ENCODE peak calls at places on chromosomes 4 and X, in eight cellular contexts. I is stimulated activated CD8-positive, alpha-beta memory T cell treated with anti-CD3 and anti-CD28 coated beads, Interleukin-12 subunit alpha, Interleukin-12 subunit beta, amount 100 ng/mL, for 4 hours; S is cerebellum; Y is type B pancreatic cell; W is fibroblast of mammary gland; E is amniotic stem cell; V is iPS-NIHi11; Q is amniotic epithelial cell. T is an unnamed sample.

GRCh38 chr4:82201805-82202636 is 171.8 kb downstream of the HNRNPD start:
- DNase-seq in I (no peak), S (no peak), Y (no peak), W (peak; percentile 51), E (no peak), V (peak; percentile 29), Q (peak; percentile 42), T (peak; percentile 68)

GRCh38 chrX:11611965-11612364 is 53.8 kb downstream of the ARHGAP6 start:
- DNase-seq in I (no peak), S (no peak), Y (no peak), W (no peak), E (no peak), V (no peak), Q (no peak), T (no peak)

GRCh38 chr4:147975325-147975724 is 243.4 kb downstream of the ARHGAP10 start:
- DNase-seq in I (no peak), S (no peak), Y (no peak), W (peak; percentile 73), E (no peak), V (no peak), Q (peak; percentile 18), T (no peak)

GRCh38 chr4:94406668-94407437 is 44.9 kb upstream of the PDLIM5 start:
- DNase-seq in I (peak; percentile 12), S (peak; percentile 6), Y (no peak), W (peak; percentile 90), E (peak; percentile 87), V (peak; percentile 38), Q (peak; percentile 87), T (peak; percentile 95)

GRCh38 chr4:142030010-142030409 is 393.6 kb downstream of the IL15 start:
- DNase-seq in I (no peak), S (no peak), Y (no peak), W (no peak), E (no peak), V (no peak), Q (no peak), T (no peak)

GRCh38 chr4:107757860-107758476 is 37.9 kb upstream of the PAPSS1 start:
- DNase-seq in I (no peak), S (peak; percentile 55), Y (no peak), W (peak; percentile 55), E (peak; percentile 39), V (no peak), Q (no peak), T (peak; percentile 58)

GRCh38 chr4:91304292-91304691 is 999.5 kb upstream of the GRID2 start:
- DNase-seq in I (no peak), S (no peak), Y (no peak), W (no peak), E (no peak), V (no peak), Q (no peak), T (no peak)

GRCh38 chrX:97039363-97040029 is 155.8 kb downstream of the RPA4 start:
- DNase-seq in I (no peak), S (no peak), Y (no peak), W (peak; percentile 53), E (no peak), V (no peak), Q (peak; percentile 46), T (peak; percentile 79)

GRCh38 chrX:153681175-153681574 is 6.6 kb upstream of the SLC6A8 start:
- DNase-seq in I (no peak), S (no peak), Y (no peak), W (no peak), E (no peak), V (no peak), Q (no peak), T (no peak)

GRCh38 chr4:121711263-121712000 is 14.7 kb upstream of the ANXA5 start:
- DNase-seq in I (no peak), S (no peak), Y (peak; percentile 75), W (peak; percentile 95), E (peak; percentile 91), V (peak; percentile 86), Q (peak; percentile 90), T (peak; percentile 90)

GRCh38 chr4:3176625-3177229 is 72.2 kb upstream of the MSANTD1 start:
- DNase-seq in I (no peak), S (peak; percentile 33), Y (no peak), W (no peak), E (no peak), V (no peak), Q (no peak), T (no peak)

GRCh38 chr4:3500111-3500510 is 32.1 kb downstream of the LRPAP1 start:
- DNase-seq in I (no peak), S (no peak), Y (no peak), W (no peak), E (no peak), V (no peak), Q (no peak), T (no peak)

GRCh38 chr4:118756958-118757357 is 71.8 kb downstream of the METTL14 start:
- DNase-seq in I (no peak), S (no peak), Y (no peak), W (no peak), E (no peak), V (no peak), Q (no peak), T (no peak)

GRCh38 chrX:13371191-13371590 is 51.3 kb upstream of the ATXN3L start:
- DNase-seq in I (no peak), S (no peak), Y (no peak), W (no peak), E (no peak), V (no peak), Q (no peak), T (no peak)

GRCh38 chr4:147732516-147733193 is 767 bp downstream of the ARHGAP10 start:
- DNase-seq in I (no peak), S (no peak), Y (peak; percentile 76), W (peak; percentile 35), E (no peak), V (peak; percentile 72), Q (peak; percentile 34), T (peak; percentile 46)

GRCh38 chrX:653316-653715 is 22.7 kb downstream of the SHOX start:
- DNase-seq in I (no peak), S (no peak), Y (no peak), W (no peak), E (no peak), V (no peak), Q (no peak), T (no peak)

GRCh38 chrX:110276778-110277177 is 41.1 kb downstream of the AMMECR1 start:
- DNase-seq in I (no peak), S (no peak), Y (no peak), W (no peak), E (no peak), V (no peak), Q (peak; percentile 30), T (no peak)

GRCh38 chrX:46788902-46789301 is 30.0 kb upstream of the SLC9A7 start:
- DNase-seq in I (no peak), S (no peak), Y (no peak), W (peak; percentile 65), E (no peak), V (no peak), Q (peak; percentile 83), T (no peak)

GRCh38 chr4:47071863-47072441 is 40.6 kb downstream of the GABRB1 start:
- DNase-seq in I (no peak), S (no peak), Y (no peak), W (peak; percentile 53), E (peak; percentile 8), V (no peak), Q (peak; percentile 75), T (peak; percentile 57)

GRCh38 chr4:20444599-20445337 is 193.1 kb downstream of the SLIT2 start:
- DNase-seq in I (no peak), S (no peak), Y (no peak), W (no peak), E (no peak), V (no peak), Q (peak; percentile 63), T (no peak)

GRCh38 chr4:46389301-46389761 is 597 bp downstream of the GABRA2 start:
- DNase-seq in I (no peak), S (peak; percentile 2), Y (peak; percentile 64), W (no peak), E (no peak), V (peak; percentile 28), Q (peak; percentile 19), T (no peak)

GRCh38 chr4:7392438-7393374 is 42.0 kb downstream of the PSAPL1 start:
- DNase-seq in I (no peak), S (peak; percentile 15), Y (peak; percentile 67), W (peak; percentile 31), E (no peak), V (peak; percentile 40), Q (no peak), T (no peak)

GRCh38 chr4:4480685-4481393 is 61.0 kb downstream of the STX18 start:
- DNase-seq in I (no peak), S (peak; percentile 16), Y (no peak), W (peak; percentile 50), E (no peak), V (peak; percentile 22), Q (peak; percentile 18), T (peak; percentile 36)

GRCh38 chr4:156865391-156865790 is 106.2 kb downstream of the PDGFC start:
- DNase-seq in I (no peak), S (no peak), Y (no peak), W (peak; percentile 25), E (no peak), V (no peak), Q (no peak), T (no peak)

GRCh38 chr4:168832746-168833575 is 177.1 kb downstream of the CBR4 start:
- DNase-seq in I (no peak), S (peak; percentile 39), Y (peak; percentile 73), W (peak; percentile 45), E (no peak), V (peak; percentile 67), Q (peak; percentile 53), T (peak; percentile 37)

GRCh38 chr4:94642561-94642866 is 115.2 kb upstream of the BMPR1B start:
- DNase-seq in I (no peak), S (no peak), Y (no peak), W (peak; percentile 15), E (no peak), V (no peak), Q (no peak), T (no peak)

GRCh38 chr4:41881931-41882621 is 53.2 kb upstream of the TMEM33 start:
- DNase-seq in I (no peak), S (no peak), Y (no peak), W (no peak), E (no peak), V (peak; percentile 53), Q (no peak), T (peak; percentile 5)

GRCh38 chr4:7831330-7831729 is 108.3 kb downstream of the AFAP1 start:
- DNase-seq in I (no peak), S (no peak), Y (no peak), W (peak; percentile 85), E (peak; percentile 36), V (no peak), Q (no peak), T (peak; percentile 67)

T was measured in dermis blood vessel endothelial cell.